ENCODE peak calls at places on chromosome 2, in ten cellular contexts. One of them, this sample, is unnamed. For H3K4me1, the result is how much of the 10 kb centered on the place peaks cover.

GRCh38 chr2:8552264-8552913 is 129.5 kb upstream of the ID2 start:
- DNase-seq in thyroid gland: no peak
- DNase-seq in prostate gland: no peak
- DNase-seq in tibial nerve: no peak
- DNase-seq in cardiac muscle cell: no peak
- DNase-seq in colonic mucosa: peak
- DNase-seq in upper lobe of left lung: no peak
- DNase-seq in tibial artery: no peak
- DNase-seq in A549: no peak
- DNase-seq in fibroblast of lung: no peak
- DNase-seq in this sample: no peak

GRCh38 chr2:3643371-3644245 is 14.4 kb upstream of the ALLC start:
- DNase-seq in tibial artery: peak
- DNase-seq in tibial nerve: no peak
- DNase-seq in colonic mucosa: no peak
- DNase-seq in fibroblast of lung: no peak
- DNase-seq in A549: no peak
- DNase-seq in upper lobe of left lung: no peak
- DNase-seq in prostate gland: no peak
- DNase-seq in cardiac muscle cell: no peak
- DNase-seq in thyroid gland: no peak
- DNase-seq in this sample: peak

GRCh38 chr2:212537311-212538155 is 1.1 kb downstream of the ERBB4 start:
- DNase-seq in prostate gland: peak
- DNase-seq in upper lobe of left lung: peak
- DNase-seq in fibroblast of lung: peak
- DNase-seq in tibial nerve: peak
- DNase-seq in thyroid gland: peak
- DNase-seq in A549: no peak
- DNase-seq in tibial artery: peak
- DNase-seq in colonic mucosa: peak
- DNase-seq in cardiac muscle cell: peak
- DNase-seq in this sample: peak

GRCh38 chr2:174635747-174636399 is 38.3 kb upstream of the WIPF1 start:
- DNase-seq in upper lobe of left lung: no peak
- DNase-seq in colonic mucosa: no peak
- DNase-seq in prostate gland: no peak
- DNase-seq in tibial artery: no peak
- DNase-seq in thyroid gland: no peak
- DNase-seq in fibroblast of lung: peak
- DNase-seq in A549: no peak
- DNase-seq in cardiac muscle cell: no peak
- DNase-seq in tibial nerve: no peak
- DNase-seq in this sample: no peak

GRCh38 chr2:239220363-239220762 is 180.5 kb downstream of the HDAC4 start:
- DNase-seq in tibial artery: no peak
- DNase-seq in thyroid gland: no peak
- DNase-seq in colonic mucosa: no peak
- DNase-seq in tibial nerve: no peak
- DNase-seq in A549: no peak
- DNase-seq in cardiac muscle cell: no peak
- DNase-seq in upper lobe of left lung: no peak
- DNase-seq in prostate gland: no peak
- DNase-seq in fibroblast of lung: no peak
- DNase-seq in this sample: no peak

GRCh38 chr2:241417626-241418025 is 61.5 kb downstream of the FARP2 start:
- DNase-seq in fibroblast of lung: no peak
- DNase-seq in thyroid gland: no peak
- DNase-seq in cardiac muscle cell: no peak
- DNase-seq in tibial nerve: no peak
- DNase-seq in colonic mucosa: no peak
- DNase-seq in tibial artery: no peak
- DNase-seq in upper lobe of left lung: no peak
- DNase-seq in A549: no peak
- DNase-seq in prostate gland: no peak
- DNase-seq in this sample: no peak

GRCh38 chr2:204110250-204111183 is 174.0 kb downstream of the ICOS start:
- DNase-seq in cardiac muscle cell: peak
- DNase-seq in upper lobe of left lung: no peak
- DNase-seq in prostate gland: no peak
- DNase-seq in tibial artery: no peak
- DNase-seq in fibroblast of lung: peak
- DNase-seq in tibial nerve: no peak
- DNase-seq in thyroid gland: no peak
- DNase-seq in A549: no peak
- DNase-seq in colonic mucosa: no peak
- DNase-seq in this sample: no peak

GRCh38 chr2:236507393-236508085 is 62.1 kb upstream of the ACKR3 start:
- DNase-seq in colonic mucosa: no peak
- DNase-seq in tibial artery: peak
- DNase-seq in prostate gland: peak
- DNase-seq in upper lobe of left lung: peak
- DNase-seq in cardiac muscle cell: peak
- DNase-seq in fibroblast of lung: peak
- DNase-seq in tibial nerve: no peak
- DNase-seq in thyroid gland: peak
- DNase-seq in A549: no peak
- DNase-seq in this sample: peak

DNA sequence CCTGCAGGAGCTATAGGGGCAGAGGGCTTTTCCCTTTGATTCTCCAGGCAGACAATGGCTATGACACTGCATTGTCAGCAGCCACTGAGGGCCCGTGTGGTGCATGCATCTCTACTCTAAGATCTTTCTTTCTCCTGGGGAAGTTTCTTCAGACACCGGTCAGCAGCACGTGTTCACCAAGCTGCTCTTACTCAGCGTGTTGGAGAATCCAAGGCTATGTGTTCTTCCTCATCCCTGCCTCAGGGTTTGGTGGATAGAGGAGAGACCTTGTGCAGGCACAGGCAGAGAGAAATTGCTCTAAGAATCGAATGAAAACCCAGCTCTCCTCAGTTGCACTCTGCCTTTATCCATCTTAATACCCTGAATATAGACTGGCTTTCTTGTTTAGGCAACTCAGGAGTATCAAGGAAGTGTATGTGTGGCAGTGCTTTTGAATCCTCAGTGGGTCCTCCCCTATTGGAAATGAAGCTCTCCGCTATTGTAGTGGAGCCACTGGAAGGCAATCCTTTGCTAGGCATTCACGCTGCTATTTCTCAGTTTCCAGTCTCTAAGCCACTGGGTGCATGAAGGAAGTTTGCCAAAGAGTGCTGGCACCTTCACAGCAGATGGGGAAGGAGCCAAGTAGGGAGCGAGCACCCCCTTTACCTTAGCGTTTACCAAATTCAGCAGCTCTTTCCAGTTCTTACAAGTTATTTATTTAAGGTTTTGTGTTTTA is 86.9 kb upstream of the EML6 start:
- DNase-seq in prostate gland: no peak
- DNase-seq in fibroblast of lung: no peak
- DNase-seq in tibial artery: no peak
- DNase-seq in tibial nerve: no peak
- DNase-seq in thyroid gland: peak
- DNase-seq in colonic mucosa: no peak
- DNase-seq in upper lobe of left lung: no peak
- DNase-seq in A549: no peak
- DNase-seq in cardiac muscle cell: peak
- DNase-seq in this sample: no peak
- H3K27ac ChIP-seq in prostate gland: no peak
- H3K27ac ChIP-seq in fibroblast of lung: no peak
- H3K27ac ChIP-seq in tibial artery: peak
- H3K27ac ChIP-seq in tibial nerve: peak
- H3K27ac ChIP-seq in thyroid gland: peak
- H3K27ac ChIP-seq in colonic mucosa: no peak
- H3K27ac ChIP-seq in upper lobe of left lung: peak
- H3K27ac ChIP-seq in A549: peak
- H3K27ac ChIP-seq in cardiac muscle cell: peak
- H3K27ac ChIP-seq in this sample: no peak

DNA sequence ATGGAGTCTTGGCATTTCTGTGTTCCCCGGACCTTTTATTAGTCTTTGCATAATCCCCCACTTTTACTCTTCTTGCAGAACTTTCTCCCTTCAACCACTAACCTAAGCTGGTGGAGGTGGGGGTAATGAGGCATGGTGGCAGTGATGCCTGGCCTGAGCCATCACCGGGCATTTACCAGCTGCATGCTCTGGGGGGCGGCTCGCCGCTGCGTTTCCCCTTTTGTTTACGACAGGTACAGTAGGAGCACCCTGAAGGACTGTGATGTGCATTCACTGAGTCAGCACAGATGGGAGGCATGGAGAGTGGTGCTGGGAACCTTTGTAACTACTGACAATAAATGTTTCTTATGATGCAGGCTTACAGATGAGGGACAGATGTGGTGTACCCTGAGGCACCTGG is 46.9 kb downstream of the PLEKHB2 start:
- DNase-seq in thyroid gland: no peak
- DNase-seq in tibial nerve: no peak
- DNase-seq in upper lobe of left lung: no peak
- DNase-seq in cardiac muscle cell: no peak
- DNase-seq in colonic mucosa: no peak
- DNase-seq in tibial artery: no peak
- DNase-seq in A549: no peak
- DNase-seq in prostate gland: no peak
- DNase-seq in fibroblast of lung: no peak
- DNase-seq in this sample: no peak
- TF ChIP-seq CTCF in thyroid gland: no peak
- TF ChIP-seq CTCF in tibial nerve: no peak
- TF ChIP-seq CTCF in upper lobe of left lung: no peak
- TF ChIP-seq CTCF in cardiac muscle cell: no peak
- TF ChIP-seq CTCF in colonic mucosa: no peak
- TF ChIP-seq CTCF in tibial artery: no peak
- TF ChIP-seq CTCF in A549: no peak
- TF ChIP-seq CTCF in prostate gland: no peak
- TF ChIP-seq CTCF in fibroblast of lung: no peak
- TF ChIP-seq CTCF in this sample: no peak

GRCh38 chr2:232116839-232117238 is 155.3 kb downstream of the DIS3L2 start:
- DNase-seq in tibial nerve: no peak
- DNase-seq in fibroblast of lung: no peak
- DNase-seq in cardiac muscle cell: no peak
- DNase-seq in tibial artery: no peak
- DNase-seq in A549: no peak
- DNase-seq in colonic mucosa: no peak
- DNase-seq in prostate gland: no peak
- DNase-seq in upper lobe of left lung: no peak
- DNase-seq in thyroid gland: no peak
- DNase-seq in this sample: no peak

GRCh38 chr2:232117413-232117812 is 155.9 kb downstream of the DIS3L2 start:
- DNase-seq in cardiac muscle cell: no peak
- DNase-seq in upper lobe of left lung: no peak
- DNase-seq in fibroblast of lung: no peak
- DNase-seq in prostate gland: no peak
- DNase-seq in colonic mucosa: no peak
- DNase-seq in A549: no peak
- DNase-seq in tibial artery: no peak
- DNase-seq in tibial nerve: no peak
- DNase-seq in thyroid gland: no peak
- DNase-seq in this sample: no peak

GRCh38 chr2:232111551-232111950 is 150.0 kb downstream of the DIS3L2 start:
- DNase-seq in A549: no peak
- DNase-seq in cardiac muscle cell: no peak
- DNase-seq in prostate gland: no peak
- DNase-seq in tibial nerve: no peak
- DNase-seq in tibial artery: no peak
- DNase-seq in upper lobe of left lung: no peak
- DNase-seq in fibroblast of lung: no peak
- DNase-seq in colonic mucosa: no peak
- DNase-seq in thyroid gland: no peak
- DNase-seq in this sample: no peak

DNA sequence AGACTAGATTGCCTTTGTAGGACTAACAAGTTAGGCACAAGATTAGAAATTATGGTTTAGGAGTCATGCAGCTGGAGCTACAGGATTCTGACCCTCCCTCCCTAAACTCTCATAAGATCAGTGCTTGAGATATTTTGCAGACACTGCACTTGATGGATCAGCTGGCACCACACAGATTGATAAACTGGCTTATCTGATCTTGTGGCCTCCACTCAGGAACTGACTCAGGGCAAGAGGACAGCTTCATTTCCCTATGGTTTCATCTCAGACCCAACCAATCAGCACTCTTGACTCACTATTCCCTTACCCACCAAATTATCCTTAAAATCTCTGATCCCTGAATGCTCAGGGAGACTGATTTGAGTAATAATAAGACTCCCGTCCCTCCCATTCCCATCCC is 152.3 kb downstream of the DIS3L2 start:
- DNase-seq in tibial artery: no peak
- DNase-seq in tibial nerve: no peak
- DNase-seq in fibroblast of lung: peak
- DNase-seq in colonic mucosa: no peak
- DNase-seq in A549: no peak
- DNase-seq in thyroid gland: no peak
- DNase-seq in cardiac muscle cell: peak
- DNase-seq in prostate gland: no peak
- DNase-seq in upper lobe of left lung: no peak
- DNase-seq in this sample: no peak
- H3K4me1 ChIP-seq in tibial artery: under half
- H3K4me1 ChIP-seq in tibial nerve: under half
- H3K4me1 ChIP-seq in fibroblast of lung: under half
- H3K4me1 ChIP-seq in colonic mucosa: under half
- H3K4me1 ChIP-seq in A549: under half
- H3K4me1 ChIP-seq in thyroid gland: under half
- H3K4me1 ChIP-seq in cardiac muscle cell: under half
- H3K4me1 ChIP-seq in prostate gland: under half
- H3K4me1 ChIP-seq in upper lobe of left lung: under half
- H3K4me1 ChIP-seq in this sample: under half

GRCh38 chr2:63844616-63845015 is 2.9 kb downstream of the UGP2 start:
- DNase-seq in tibial artery: no peak
- DNase-seq in fibroblast of lung: no peak
- DNase-seq in upper lobe of left lung: no peak
- DNase-seq in tibial nerve: no peak
- DNase-seq in A549: no peak
- DNase-seq in cardiac muscle cell: no peak
- DNase-seq in colonic mucosa: no peak
- DNase-seq in prostate gland: no peak
- DNase-seq in thyroid gland: no peak
- DNase-seq in this sample: no peak

GRCh38 chr2:63849381-63850203 is 7.9 kb downstream of the UGP2 start:
- DNase-seq in tibial artery: no peak
- DNase-seq in A549: no peak
- DNase-seq in colonic mucosa: no peak
- DNase-seq in upper lobe of left lung: no peak
- DNase-seq in cardiac muscle cell: peak
- DNase-seq in prostate gland: no peak
- DNase-seq in thyroid gland: no peak
- DNase-seq in tibial nerve: no peak
- DNase-seq in fibroblast of lung: peak
- DNase-seq in this sample: no peak

GRCh38 chr2:63843791-63844190 is 2.1 kb downstream of the UGP2 start:
- DNase-seq in thyroid gland: no peak
- DNase-seq in cardiac muscle cell: no peak
- DNase-seq in A549: no peak
- DNase-seq in upper lobe of left lung: no peak
- DNase-seq in tibial artery: no peak
- DNase-seq in fibroblast of lung: no peak
- DNase-seq in tibial nerve: no peak
- DNase-seq in prostate gland: no peak
- DNase-seq in colonic mucosa: no peak
- DNase-seq in this sample: no peak

GRCh38 chr2:63845866-63846265 is 4.2 kb downstream of the UGP2 start:
- DNase-seq in colonic mucosa: no peak
- DNase-seq in tibial nerve: no peak
- DNase-seq in cardiac muscle cell: no peak
- DNase-seq in fibroblast of lung: no peak
- DNase-seq in prostate gland: no peak
- DNase-seq in tibial artery: no peak
- DNase-seq in A549: no peak
- DNase-seq in upper lobe of left lung: no peak
- DNase-seq in thyroid gland: no peak
- DNase-seq in this sample: no peak

GRCh38 chr2:63846487-63846886 is 4.8 kb downstream of the UGP2 start:
- DNase-seq in colonic mucosa: no peak
- DNase-seq in tibial artery: no peak
- DNase-seq in prostate gland: no peak
- DNase-seq in tibial nerve: no peak
- DNase-seq in upper lobe of left lung: no peak
- DNase-seq in thyroid gland: no peak
- DNase-seq in fibroblast of lung: no peak
- DNase-seq in A549: no peak
- DNase-seq in cardiac muscle cell: peak
- DNase-seq in this sample: no peak
- H3K27ac ChIP-seq in colonic mucosa: no peak
- H3K27ac ChIP-seq in tibial artery: peak
- H3K27ac ChIP-seq in prostate gland: no peak
- H3K27ac ChIP-seq in tibial nerve: peak
- H3K27ac ChIP-seq in upper lobe of left lung: no peak
- H3K27ac ChIP-seq in thyroid gland: no peak
- H3K27ac ChIP-seq in fibroblast of lung: no peak
- H3K27ac ChIP-seq in A549: no peak
- H3K27ac ChIP-seq in cardiac muscle cell: peak
- H3K27ac ChIP-seq in this sample: no peak

This sample was measured in upper lobe of right lung.